ENCODE peak calls at places on chromosomes 6 and 20, in six cellular contexts. D is fibroblast of lung; J is left ventricle myocardium inferior; K is CD4-positive, alpha-beta T cell; F is right cardiac atrium; L is MM.1S. G is an unnamed sample.

GRCh38 chr6:39821014-39821738 is 29.0 kb downstream of the DAAM2 start:
- DNase-seq in D (no peak), J (no peak), K (no peak), F (no peak), L (no peak), G (no peak)

GRCh38 chr20:57435498-57436222 is 44.5 kb downstream of the RBM38 start:
- DNase-seq in D (no peak), J (peak; percentile 69), K (peak; percentile 50), F (peak; percentile 66), L (peak; percentile 55), G (peak; percentile 62)

GRCh38 chr20:1389703-1390385 is 3.0 kb downstream of the FKBP1A start:
- DNase-seq in D (no peak), J (no peak), K (no peak), F (no peak), L (no peak), G (no peak)

GRCh38 chr6:105753184-105754097 is 332.7 kb upstream of the PRDM1 start:
- DNase-seq in D (peak; percentile 50), J (no peak), K (no peak), F (no peak), L (no peak), G (no peak)

GRCh38 chr6:170497845-170498281 is 55.2 kb downstream of the PSMB1 start:
- DNase-seq in D (no peak), J (no peak), K (no peak), F (no peak), L (no peak), G (no peak)

GRCh38 chr20:17619351-17620093 is 49.6 kb downstream of the DSTN start:
- DNase-seq in D (no peak), J (no peak), K (no peak), F (no peak), L (no peak), G (no peak)

GRCh38 chr6:18308070-18308735 is 43.9 kb upstream of the DEK start:
- DNase-seq in D (peak; percentile 70), J (no peak), K (no peak), F (no peak), L (no peak), G (no peak)

GRCh38 chr20:24985802-24986201 is 6.7 kb downstream of the APMAP start:
- DNase-seq in D (no peak), J (no peak), K (no peak), F (no peak), L (no peak), G (no peak)

GRCh38 chr6:24981385-24981758 is 45.6 kb upstream of the RIPOR2 start:
- DNase-seq in D (no peak), J (no peak), K (no peak), F (no peak), L (no peak), G (no peak)

GRCh38 chr20:50591233-50591852 is 81.2 kb downstream of the PTPN1 start:
- DNase-seq in D (no peak), J (no peak), K (no peak), F (no peak), L (no peak), G (no peak)

GRCh38 chr6:134437376-134437775 is 119.5 kb upstream of the SGK1 start:
- DNase-seq in D (peak; percentile 61), J (no peak), K (no peak), F (no peak), L (peak; percentile 15), G (no peak)

GRCh38 chr6:147578159-147578558 is 69.7 kb downstream of the SAMD5 start:
- DNase-seq in D (no peak), J (no peak), K (no peak), F (no peak), L (no peak), G (no peak)

GRCh38 chr6:130967502-130968469 is 95.3 kb downstream of the EPB41L2 start:
- DNase-seq in D (peak; percentile 43), J (no peak), K (no peak), F (no peak), L (no peak), G (no peak)

GRCh38 chr6:94751641-94752329 is 825.5 kb upstream of the MANEA start:
- DNase-seq in D (peak; percentile 14), J (no peak), K (no peak), F (no peak), L (peak; percentile 50), G (no peak)

GRCh38 chr6:146315321-146316254 is 228.0 kb upstream of the RAB32 start:
- DNase-seq in D (peak; percentile 46), J (no peak), K (no peak), F (no peak), L (no peak), G (no peak)

GRCh38 chr20:31716351-31716750 is 6.3 kb downstream of the BCL2L1 start:
- DNase-seq in D (no peak), J (no peak), K (no peak), F (no peak), L (no peak), G (no peak)

GRCh38 chr20:18971574-18971973 is 158.0 kb downstream of the SCP2D1 start:
- DNase-seq in D (no peak), J (no peak), K (no peak), F (no peak), L (no peak), G (no peak)

GRCh38 chr6:72175936-72176335 is 289.6 kb downstream of the RIMS1 start:
- DNase-seq in D (peak; percentile 51), J (no peak), K (no peak), F (no peak), L (no peak), G (no peak)

GRCh38 chr20:31517373-31517772 is 3.1 kb downstream of the HM13 start:
- DNase-seq in D (peak; percentile 60), J (peak; percentile 25), K (no peak), F (no peak), L (no peak), G (no peak)

GRCh38 chr6:55820696-55821095 is 54.7 kb downstream of the BMP5 start:
- DNase-seq in D (no peak), J (no peak), K (no peak), F (no peak), L (no peak), G (no peak)

GRCh38 chr6:55822815-55823214 is 52.6 kb downstream of the BMP5 start:
- DNase-seq in D (peak; percentile 37), J (no peak), K (no peak), F (no peak), L (no peak), G (no peak)

GRCh38 chr6:55822005-55822404 is 53.4 kb downstream of the BMP5 start:
- DNase-seq in D (no peak), J (no peak), K (no peak), F (no peak), L (no peak), G (no peak)

GRCh38 chr6:55818482-55818881 is 56.9 kb downstream of the BMP5 start:
- DNase-seq in D (peak; percentile 64), J (no peak), K (no peak), F (no peak), L (no peak), G (no peak)

DNA sequence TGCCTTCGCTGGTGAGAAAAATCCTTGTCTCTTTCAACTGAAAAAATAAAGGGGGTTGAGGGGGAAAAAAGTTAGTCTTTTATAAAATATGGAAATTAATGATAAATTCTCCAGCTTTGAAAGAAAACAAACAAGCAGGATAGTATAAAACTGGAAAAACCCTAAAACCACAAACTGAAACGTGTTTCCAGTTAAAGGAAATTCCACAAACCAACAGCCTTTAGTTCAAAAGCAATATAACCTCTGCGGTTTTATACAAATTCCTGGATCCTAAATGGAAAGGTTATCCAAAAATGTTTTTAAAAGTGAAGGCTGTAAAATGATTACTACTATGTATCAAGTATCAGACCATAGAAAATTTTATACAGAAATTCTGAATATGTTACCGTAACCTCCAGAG is 55.6 kb downstream of the BMP5 start:
- DNase-seq in D (no peak), J (no peak), K (no peak), F (no peak), L (no peak), G (no peak)
- H3K27ac ChIP-seq in D (no peak overlapping the region), J (peak overlapping the region; percentile 30), K (no peak overlapping the region), F (no peak overlapping the region), L (no peak overlapping the region), G (no peak overlapping the region)

DNA sequence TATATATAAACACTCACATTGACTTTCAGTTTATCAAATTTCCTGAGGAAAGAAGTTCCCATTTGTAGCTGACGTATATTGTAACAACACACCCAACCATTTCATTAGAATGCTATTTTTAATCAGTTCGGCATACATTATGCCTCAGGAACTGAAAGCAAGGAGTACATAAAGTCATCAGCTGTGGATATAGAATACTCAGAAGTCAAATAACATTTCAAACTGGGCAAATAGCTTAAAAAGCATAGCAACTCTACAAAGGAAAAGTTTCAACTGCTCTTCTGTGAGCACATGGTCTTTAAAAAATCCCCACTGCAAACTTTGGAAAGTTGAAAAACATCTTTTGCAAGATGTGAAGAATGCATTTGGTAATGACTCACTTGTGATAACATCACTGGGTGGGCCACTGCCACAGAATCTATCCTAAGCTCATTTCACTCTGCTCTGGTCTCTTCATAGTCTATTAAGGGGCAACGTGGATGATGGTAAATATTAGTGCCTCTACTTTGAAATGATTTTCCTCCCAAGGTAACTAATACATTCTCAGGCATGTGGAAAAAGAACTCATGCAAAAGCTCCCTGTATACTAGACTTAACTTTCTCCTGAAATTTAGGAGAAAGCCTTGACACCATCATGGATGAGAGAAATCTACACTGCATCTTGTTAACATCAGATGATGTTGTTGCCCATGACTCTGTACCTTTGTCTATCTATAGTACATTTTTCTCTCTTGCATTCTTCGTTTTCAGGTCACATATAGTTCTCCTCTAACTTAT is 49.2 kb downstream of the FYN start:
- DNase-seq in D (peak; percentile 85), J (no peak), K (no peak), F (no peak), L (no peak), G (no peak)
- H3K27ac ChIP-seq in D (peak overlapping the region; percentile 51), J (peak overlapping the region; percentile 65), K (peak overlapping the region; percentile 34), F (no peak overlapping the region), L (no peak overlapping the region), G (peak overlapping the region; percentile 22)

DNA sequence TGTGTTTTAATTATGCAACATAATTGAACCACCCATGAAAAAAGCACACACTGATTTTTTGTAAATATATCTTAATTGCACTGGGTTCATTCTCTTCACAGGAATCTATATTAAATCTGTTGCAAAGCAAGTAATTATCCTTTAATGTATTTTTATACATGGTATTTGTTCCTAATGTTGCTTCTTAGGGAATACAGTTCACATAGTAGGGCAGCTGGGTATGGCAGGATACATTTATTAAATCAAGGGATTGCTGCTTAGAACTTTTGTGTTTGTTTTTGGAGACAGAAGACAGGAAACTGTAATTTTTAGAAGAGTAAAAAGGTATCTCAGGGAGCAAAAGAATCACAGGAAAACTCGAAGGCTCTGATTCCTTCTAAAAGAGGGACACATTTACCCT is 980 bp upstream of the SMIM13 start:
- DNase-seq in D (no peak), J (no peak), K (no peak), F (no peak), L (no peak), G (no peak)
- H3K27ac ChIP-seq in D (peak overlapping the region; percentile 98), J (peak overlapping the region; percentile 100), K (peak overlapping the region; percentile 87), F (no peak overlapping the region), L (peak overlapping the region; percentile 92), G (peak overlapping the region; percentile 98)

GRCh38 chr6:88378639-88379038 is 212.5 kb upstream of the CNR1 start:
- DNase-seq in D (no peak), J (no peak), K (no peak), F (no peak), L (no peak), G (no peak)

GRCh38 chr6:88376759-88377387 is 210.7 kb upstream of the CNR1 start:
- DNase-seq in D (peak; percentile 53), J (no peak), K (no peak), F (no peak), L (no peak), G (no peak)

GRCh38 chr6:88377976-88378580 is 211.9 kb upstream of the CNR1 start:
- DNase-seq in D (no peak), J (no peak), K (no peak), F (no peak), L (no peak), G (no peak)

GRCh38 chr6:88374556-88374955 is 208.4 kb upstream of the CNR1 start:
- DNase-seq in D (no peak), J (no peak), K (no peak), F (no peak), L (no peak), G (no peak)

GRCh38 chr6:88376197-88376596 is 210.1 kb upstream of the CNR1 start:
- DNase-seq in D (no peak), J (no peak), K (no peak), F (no peak), L (no peak), G (no peak)
- H3K27ac ChIP-seq in D (no peak overlapping the region), J (no peak overlapping the region), K (no peak overlapping the region), F (no peak overlapping the region), L (no peak overlapping the region), G (no peak overlapping the region)

G was measured in heart right ventricle.